ENCODE peak calls at places on chromosomes 4 and X, in seven cellular contexts. One of them, this sample, is unnamed.

GRCh38 chr4:163343604-163344146 is at the start of gene NPY5R:
- DNase-seq in NCI-H345: no peak
- DNase-seq in NCI-H524: no peak
- DNase-seq in activated CD4-positive, alpha-beta memory T cell treated with anti-CD3 and anti-CD28 coated beads, Interleukin-2, amount 10 ng/mL, durations not matched to agents 7 days and 5 days: no peak
- DNase-seq in kidney: peak
- DNase-seq in RPMI7951: no peak
- DNase-seq in non-pigmented ciliary epithelial cell: no peak
- DNase-seq in this sample: peak

GRCh38 chrX:41293269-41293668 is 40.7 kb upstream of the DDX3X start:
- DNase-seq in kidney: no peak
- DNase-seq in NCI-H524: peak
- DNase-seq in RPMI7951: no peak
- DNase-seq in NCI-H345: no peak
- DNase-seq in activated CD4-positive, alpha-beta memory T cell treated with anti-CD3 and anti-CD28 coated beads, Interleukin-2, amount 10 ng/mL, durations not matched to agents 7 days and 5 days: peak
- DNase-seq in non-pigmented ciliary epithelial cell: no peak
- DNase-seq in this sample: peak

GRCh38 chrX:12065251-12065650 is 73.0 kb upstream of the FRMPD4 start:
- DNase-seq in NCI-H345: no peak
- DNase-seq in kidney: no peak
- DNase-seq in NCI-H524: no peak
- DNase-seq in RPMI7951: peak
- DNase-seq in activated CD4-positive, alpha-beta memory T cell treated with anti-CD3 and anti-CD28 coated beads, Interleukin-2, amount 10 ng/mL, durations not matched to agents 7 days and 5 days: no peak
- DNase-seq in non-pigmented ciliary epithelial cell: peak
- DNase-seq in this sample: peak

GRCh38 chr4:32748061-32748460 is 2027.9 kb downstream of the PCDH7 start:
- DNase-seq in NCI-H345: no peak
- DNase-seq in non-pigmented ciliary epithelial cell: no peak
- DNase-seq in RPMI7951: no peak
- DNase-seq in activated CD4-positive, alpha-beta memory T cell treated with anti-CD3 and anti-CD28 coated beads, Interleukin-2, amount 10 ng/mL, durations not matched to agents 7 days and 5 days: no peak
- DNase-seq in kidney: no peak
- DNase-seq in NCI-H524: no peak
- DNase-seq in this sample: no peak

GRCh38 chr4:159446266-159446976 is 343.5 kb downstream of the RAPGEF2 start:
- DNase-seq in non-pigmented ciliary epithelial cell: no peak
- DNase-seq in NCI-H524: peak
- DNase-seq in RPMI7951: peak
- DNase-seq in activated CD4-positive, alpha-beta memory T cell treated with anti-CD3 and anti-CD28 coated beads, Interleukin-2, amount 10 ng/mL, durations not matched to agents 7 days and 5 days: peak
- DNase-seq in kidney: peak
- DNase-seq in NCI-H345: peak
- DNase-seq in this sample: peak

GRCh38 chrX:153794897-153795816 is 689 bp downstream of the SSR4 start:
- DNase-seq in activated CD4-positive, alpha-beta memory T cell treated with anti-CD3 and anti-CD28 coated beads, Interleukin-2, amount 10 ng/mL, durations not matched to agents 7 days and 5 days: peak
- DNase-seq in NCI-H524: no peak
- DNase-seq in non-pigmented ciliary epithelial cell: no peak
- DNase-seq in kidney: no peak
- DNase-seq in RPMI7951: no peak
- DNase-seq in NCI-H345: no peak
- DNase-seq in this sample: no peak

GRCh38 chr4:13994016-13994415 is 366.5 kb upstream of the BOD1L1 start:
- DNase-seq in RPMI7951: no peak
- DNase-seq in kidney: no peak
- DNase-seq in NCI-H345: no peak
- DNase-seq in NCI-H524: no peak
- DNase-seq in activated CD4-positive, alpha-beta memory T cell treated with anti-CD3 and anti-CD28 coated beads, Interleukin-2, amount 10 ng/mL, durations not matched to agents 7 days and 5 days: no peak
- DNase-seq in non-pigmented ciliary epithelial cell: no peak
- DNase-seq in this sample: no peak

GRCh38 chr4:127055349-127055748 is 577.4 kb upstream of the INTU start:
- DNase-seq in NCI-H524: no peak
- DNase-seq in non-pigmented ciliary epithelial cell: no peak
- DNase-seq in RPMI7951: peak
- DNase-seq in NCI-H345: peak
- DNase-seq in kidney: no peak
- DNase-seq in activated CD4-positive, alpha-beta memory T cell treated with anti-CD3 and anti-CD28 coated beads, Interleukin-2, amount 10 ng/mL, durations not matched to agents 7 days and 5 days: no peak
- DNase-seq in this sample: no peak

GRCh38 chrX:16827225-16827624 is 41.0 kb downstream of the TXLNG start:
- DNase-seq in NCI-H345: no peak
- DNase-seq in activated CD4-positive, alpha-beta memory T cell treated with anti-CD3 and anti-CD28 coated beads, Interleukin-2, amount 10 ng/mL, durations not matched to agents 7 days and 5 days: no peak
- DNase-seq in non-pigmented ciliary epithelial cell: no peak
- DNase-seq in kidney: no peak
- DNase-seq in NCI-H524: no peak
- DNase-seq in RPMI7951: no peak
- DNase-seq in this sample: no peak

GRCh38 chr4:138672393-138672976 is 343.1 kb upstream of the NOCT start:
- DNase-seq in RPMI7951: no peak
- DNase-seq in kidney: no peak
- DNase-seq in NCI-H524: no peak
- DNase-seq in activated CD4-positive, alpha-beta memory T cell treated with anti-CD3 and anti-CD28 coated beads, Interleukin-2, amount 10 ng/mL, durations not matched to agents 7 days and 5 days: no peak
- DNase-seq in NCI-H345: no peak
- DNase-seq in non-pigmented ciliary epithelial cell: no peak
- DNase-seq in this sample: no peak